ENCODE peak calls at places on chromosomes 16 and 17, in five cellular contexts. L is pancreas, Z is GM12878, D is psoas muscle, G is endothelial cell of umbilical vein. K is an unnamed sample.

GRCh38 chr16:81472391-81472790 is 27.8 kb downstream of the CMIP start:
- DNase-seq in L (no peak), Z (no peak), D (no peak), G (no peak), K (no peak)

GRCh38 chr16:56848955-56849689 is 15.9 kb upstream of the SLC12A3 start:
- DNase-seq in L (peak; percentile 30), Z (no peak), D (no peak), G (peak; percentile 57), K (no peak)

GRCh38 chr17:63497708-63498483 is 21.0 kb downstream of the ACE start:
- DNase-seq in L (no peak), Z (no peak), D (no peak), G (no peak), K (no peak)

GRCh38 chr16:83971165-83972130 is 3.4 kb downstream of the NECAB2 start:
- DNase-seq in L (no peak), Z (no peak), D (no peak), G (no peak), K (no peak)

GRCh38 chr16:4353675-4354074 is 2.6 kb upstream of the PAM16 start:
- DNase-seq in L (no peak), Z (no peak), D (no peak), G (no peak), K (no peak)

GRCh38 chr16:80540516-80541305 is at the start of gene DYNLRB2:
- DNase-seq in L (peak; percentile 97), Z (peak; percentile 71), D (peak; percentile 95), G (peak; percentile 89), K (peak; percentile 95)

GRCh38 chr16:86662740-86663139 is 84.4 kb downstream of the FOXL1 start:
- DNase-seq in L (no peak), Z (no peak), D (peak; percentile 68), G (no peak), K (no peak)

GRCh38 chr17:64061157-64061898 is 40.9 kb upstream of the ICAM2 start:
- DNase-seq in L (no peak), Z (peak; percentile 68), D (no peak), G (peak; percentile 92), K (no peak)

GRCh38 chr17:63222655-63223054 is 223.5 kb downstream of the CYB561 start:
- DNase-seq in L (no peak), Z (no peak), D (no peak), G (peak; percentile 20), K (no peak)

GRCh38 chr17:17141860-17142552 is 64.1 kb downstream of the PLD6 start:
- DNase-seq in L (no peak), Z (no peak), D (peak; percentile 77), G (peak; percentile 50), K (no peak)

DNA sequence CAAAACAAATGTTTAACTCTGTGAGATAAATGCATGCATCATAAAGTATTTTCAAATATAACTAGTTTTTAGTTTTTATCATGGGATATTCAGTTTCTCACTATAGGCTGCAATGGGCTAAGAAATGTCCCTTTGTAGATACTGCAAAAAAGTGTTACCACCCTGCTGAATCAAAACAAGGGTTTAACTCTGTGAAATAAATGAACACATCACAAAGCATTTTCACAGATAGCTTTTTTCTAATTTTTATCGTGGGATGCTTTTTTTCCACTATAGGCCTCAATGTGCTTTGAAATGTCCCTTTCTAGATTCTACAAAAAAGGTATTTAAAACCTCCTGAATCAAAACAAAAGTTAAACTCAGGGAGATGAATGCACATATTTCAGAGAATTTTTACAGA is 541.1 kb downstream of the KCNJ18 start:
- DNase-seq in L (no peak), Z (no peak), D (no peak), G (no peak), K (no peak)
- H3K9me3 ChIP-seq in L (no peaks in the 10 kb centered on the region), Z (no peaks in the 10 kb centered on the region), D (peaks cover 8% of the 10 kb centered on the region), G (no peaks in the 10 kb centered on the region), K (no peaks in the 10 kb centered on the region)

DNA sequence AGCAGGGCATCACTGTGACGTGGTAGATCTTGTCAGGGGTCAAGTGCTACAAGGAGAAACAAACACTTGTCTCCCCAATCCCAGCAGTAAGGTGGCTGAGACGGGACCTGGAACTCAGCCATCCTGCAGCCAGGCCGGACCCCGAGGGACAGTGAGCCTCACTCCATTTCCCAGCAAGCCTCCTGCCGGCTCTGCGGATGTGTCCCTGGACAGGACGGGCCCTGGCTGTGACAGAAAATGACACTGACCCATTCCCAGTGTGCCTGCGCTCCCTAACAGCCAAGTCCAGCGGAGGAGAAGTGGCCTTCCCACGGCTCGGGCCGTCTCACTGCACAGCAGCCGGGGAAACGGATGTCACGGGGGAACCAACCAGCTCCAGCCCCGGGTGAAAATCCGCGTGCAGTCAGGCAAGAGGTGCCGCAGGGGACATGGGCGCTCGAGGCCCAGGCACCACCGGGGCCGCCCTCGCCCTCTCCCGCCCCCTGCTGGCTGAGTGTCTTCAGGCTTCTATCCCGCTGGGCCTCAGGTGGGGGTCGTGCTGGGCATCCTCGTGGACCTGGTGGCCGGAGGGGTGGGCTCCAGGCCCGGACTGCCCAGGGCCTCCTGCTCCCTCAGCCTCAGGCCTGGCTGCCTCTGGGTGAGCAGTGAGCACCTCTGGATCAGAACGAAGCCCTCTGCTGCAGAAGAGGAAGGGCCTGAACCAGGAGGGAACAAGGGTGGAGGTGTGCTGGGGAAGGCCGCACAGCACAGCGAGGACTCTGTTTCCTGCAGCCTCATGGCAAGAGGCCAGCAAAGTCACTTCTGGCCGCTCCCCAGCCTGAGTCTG is 6.7 kb downstream of the HAGHL start:
- DNase-seq in L (peak; percentile 56), Z (no peak), D (no peak), G (no peak), K (peak; percentile 52)
- TF ChIP-seq CTCF in L (no peak), Z (peak; percentile 30), D (peak; percentile 15), G (peak; percentile 37), K (no peak)

GRCh38 chr17:79219208-79219935 is 144.7 kb downstream of the ENGASE start:
- DNase-seq in L (no peak), Z (no peak), D (no peak), G (no peak), K (no peak)

GRCh38 chr17:79220201-79220714 is 145.6 kb downstream of the ENGASE start:
- DNase-seq in L (no peak), Z (no peak), D (no peak), G (no peak), K (no peak)

GRCh38 chr17:79221597-79221996 is 147.0 kb downstream of the ENGASE start:
- DNase-seq in L (no peak), Z (no peak), D (no peak), G (no peak), K (no peak)

GRCh38 chr17:79218825-79219200 is 144.2 kb downstream of the ENGASE start:
- DNase-seq in L (no peak), Z (no peak), D (no peak), G (no peak), K (peak; percentile 37)

DNA sequence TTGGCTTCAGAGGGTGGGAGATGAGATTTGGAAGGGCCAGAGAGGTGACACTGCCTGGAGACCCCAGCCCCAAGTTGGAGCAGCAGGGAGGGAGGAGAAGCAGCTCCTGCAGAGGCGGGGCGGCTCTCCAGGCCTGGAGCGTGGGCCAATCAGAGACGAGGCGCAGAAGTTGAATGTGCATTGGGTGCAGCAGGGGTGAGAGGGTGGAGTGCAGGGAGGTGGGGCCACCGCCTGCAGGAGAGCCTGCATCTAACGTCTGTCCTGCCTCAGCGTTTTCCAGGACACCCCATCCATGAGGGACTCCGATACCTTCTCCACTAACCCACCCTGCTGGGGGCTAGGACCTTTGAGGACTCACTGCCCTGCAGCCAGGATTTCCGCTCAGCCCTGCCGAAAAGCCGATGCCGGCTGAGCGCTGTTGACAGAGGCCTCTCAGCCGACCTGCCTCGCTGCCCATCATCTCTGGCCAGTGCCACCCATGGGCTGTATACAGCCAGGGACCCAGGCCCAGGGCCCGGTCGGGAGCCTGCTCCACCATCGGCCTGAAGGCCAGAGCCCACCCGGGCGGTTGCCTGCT is 146.2 kb downstream of the ENGASE start:
- DNase-seq in L (no peak), Z (no peak), D (no peak), G (no peak), K (no peak)
- H3K4me3 ChIP-seq in L (no peak overlapping the region), Z (no peak overlapping the region), D (no peak overlapping the region), G (no peak overlapping the region), K (no peak overlapping the region)

GRCh38 chr17:10119203-10120112 is 78.9 kb downstream of the GAS7 start:
- DNase-seq in L (no peak), Z (peak; percentile 37), D (no peak), G (no peak), K (no peak)

GRCh38 chr17:10120113-10120485 is 78.3 kb downstream of the GAS7 start:
- DNase-seq in L (no peak), Z (no peak), D (no peak), G (no peak), K (no peak)

GRCh38 chr17:10121971-10122707 is 76.3 kb downstream of the GAS7 start:
- DNase-seq in L (no peak), Z (peak; percentile 19), D (peak; percentile 68), G (no peak), K (peak; percentile 30)

GRCh38 chr17:10118788-10119130 is 79.6 kb downstream of the GAS7 start:
- DNase-seq in L (no peak), Z (no peak), D (no peak), G (no peak), K (no peak)

DNA sequence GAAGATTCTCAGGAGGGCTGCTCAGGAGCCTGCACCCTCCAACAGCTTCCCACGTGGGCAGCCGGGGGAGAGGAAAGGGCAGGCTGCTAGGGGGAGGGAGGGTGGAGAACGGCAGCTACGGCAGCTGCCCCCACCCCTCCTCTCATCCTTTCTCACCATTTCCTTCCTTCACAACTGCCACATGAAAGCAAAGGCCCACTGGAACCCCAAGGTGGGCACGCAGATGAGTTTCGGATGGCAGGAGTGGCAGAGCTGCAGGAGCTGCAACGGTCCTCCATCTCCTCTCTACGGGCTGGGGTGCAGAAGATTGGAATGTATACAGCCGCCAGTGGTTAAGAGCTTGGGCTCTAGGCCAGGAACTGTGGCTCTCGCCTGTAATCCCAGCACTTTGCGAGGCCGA is 77.7 kb downstream of the GAS7 start:
- DNase-seq in L (no peak), Z (no peak), D (no peak), G (no peak), K (no peak)
- H3K9me3 ChIP-seq in L (no peaks in the 10 kb centered on the region), Z (no peaks in the 10 kb centered on the region), D (no peaks in the 10 kb centered on the region), G (peaks cover 4% of the 10 kb centered on the region), K (no peaks in the 10 kb centered on the region)

GRCh38 chr16:88924834-88925539 is 52.0 kb downstream of the CBFA2T3 start:
- DNase-seq in L (peak; percentile 87), Z (no peak), D (peak; percentile 85), G (peak; percentile 67), K (no peak)
- TF ChIP-seq CTCF in L (no peak), Z (peak; percentile 37), D (peak; percentile 27), G (peak; percentile 62), K (no peak)

DNA sequence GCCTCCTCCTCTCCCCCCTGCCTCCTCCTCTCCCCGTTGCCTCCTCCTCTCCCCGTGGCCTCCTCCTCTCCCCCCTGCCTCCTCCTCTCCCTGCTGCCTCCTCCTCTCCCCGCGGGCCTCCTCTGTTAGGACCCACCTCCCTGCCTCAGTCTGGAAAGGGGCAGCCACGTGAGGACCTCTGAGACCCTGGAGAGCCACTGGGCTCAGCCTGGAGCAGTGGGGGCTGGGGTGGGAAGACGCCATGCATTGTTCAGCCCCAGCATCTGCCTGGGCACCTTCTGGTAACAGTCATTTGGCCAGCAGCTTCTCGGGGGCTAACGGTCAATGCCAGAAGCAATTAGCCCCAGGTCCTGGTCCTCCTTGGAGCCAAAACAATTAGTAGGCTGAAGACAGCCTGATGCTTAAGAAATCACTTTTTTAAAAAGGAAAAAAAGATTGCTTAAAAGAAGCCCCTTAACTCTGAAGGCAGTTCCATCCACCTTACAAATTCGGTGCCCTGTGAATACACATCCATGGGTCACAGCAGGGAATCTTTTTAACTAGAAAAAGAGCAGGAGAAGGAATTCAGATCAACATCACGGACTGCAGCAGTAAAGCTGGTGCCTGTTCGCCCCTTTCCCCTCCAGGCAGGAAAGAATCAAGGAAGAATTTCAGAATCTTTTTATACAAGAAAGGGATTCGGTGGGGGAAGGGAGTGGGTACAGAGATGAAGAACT is 29.8 kb downstream of the NXN start:
- DNase-seq in L (no peak), Z (no peak), D (peak; percentile 36), G (no peak), K (no peak)
- H3K4me3 ChIP-seq in L (no peak overlapping the region), Z (no peak overlapping the region), D (no peak overlapping the region), G (no peak overlapping the region), K (no peak overlapping the region)